ENCODE peak calls at places on chromosomes 16 and 17, in six cellular contexts. F, N, Y, D, O and B are unnamed samples. For H3K36me3, the result is how much of the 10 kb centered on the place peaks cover.

GRCh38 chr16:53369921-53370320 is 64.3 kb upstream of the RBL2 start:
- DNase-seq in F (no peak), N (no peak), Y (peak), D (no peak), O (no peak), B (no peak)

GRCh38 chr16:72832640-72833039 is 215.3 kb downstream of the ZFHX3 start:
- DNase-seq in F (no peak), N (peak), Y (peak), D (peak), O (peak), B (peak)

GRCh38 chr17:43976956-43977837 is 23.5 kb upstream of the PYY start:
- DNase-seq in F (no peak), N (no peak), Y (no peak), D (no peak), O (no peak), B (no peak)

GRCh38 chr17:15398291-15398690 is 56.9 kb upstream of the TEKT3 start:
- DNase-seq in F (no peak), N (no peak), Y (no peak), D (peak), O (no peak), B (peak)

GRCh38 chr16:66581246-66581952 is 2.1 kb downstream of the CMTM2 start:
- DNase-seq in F (no peak), N (no peak), Y (no peak), D (no peak), O (no peak), B (no peak)

GRCh38 chr17:43608313-43608712 is 53.4 kb downstream of the MEOX1 start:
- DNase-seq in F (no peak), N (no peak), Y (peak), D (no peak), O (no peak), B (no peak)

GRCh38 chr17:44909681-44910144 is 5.6 kb downstream of the GFAP start:
- DNase-seq in F (no peak), N (no peak), Y (peak), D (no peak), O (no peak), B (peak)

GRCh38 chr16:14350626-14351025 is 279.4 kb downstream of the PARN start:
- DNase-seq in F (no peak), N (no peak), Y (no peak), D (no peak), O (no peak), B (no peak)

GRCh38 chr17:78488867-78489634 is 88.1 kb downstream of the DNAH17 start:
- DNase-seq in F (no peak), N (no peak), Y (no peak), D (no peak), O (no peak), B (no peak)

GRCh38 chr17:42253173-42253545 is 23.0 kb downstream of the STAT5B start:
- DNase-seq in F (no peak), N (no peak), Y (no peak), D (no peak), O (no peak), B (no peak)

GRCh38 chr17:10737168-10737622 is 7.4 kb upstream of the TMEM220 start:
- DNase-seq in F (peak), N (no peak), Y (peak), D (peak), O (no peak), B (peak)

GRCh38 chr17:47099451-47099986 is 89.6 kb downstream of the CDC27 start:
- DNase-seq in F (no peak), N (no peak), Y (no peak), D (no peak), O (no peak), B (no peak)

GRCh38 chr17:76432712-76433336 is 20.1 kb downstream of the UBE2O start:
- DNase-seq in F (no peak), N (no peak), Y (peak), D (no peak), O (no peak), B (no peak)

GRCh38 chr16:25126820-25127232 is 15.3 kb downstream of the LCMT1 start:
- DNase-seq in F (no peak), N (no peak), Y (peak), D (peak), O (no peak), B (no peak)

GRCh38 chr17:43377056-43377810 is 21.6 kb upstream of the ARL4D start:
- DNase-seq in F (no peak), N (no peak), Y (no peak), D (no peak), O (no peak), B (no peak)

GRCh38 chr17:79192503-79193500 is 118.2 kb downstream of the ENGASE start:
- DNase-seq in F (no peak), N (peak), Y (peak), D (peak), O (no peak), B (no peak)

GRCh38 chr16:11254913-11255736 is 879 bp downstream of the SOCS1 start:
- DNase-seq in F (no peak), N (peak), Y (peak), D (peak), O (peak), B (no peak)

GRCh38 chr17:73096866-73097265 is 4.4 kb upstream of the SLC39A11 start:
- DNase-seq in F (peak), N (no peak), Y (no peak), D (no peak), O (no peak), B (no peak)

GRCh38 chr16:10936585-10936984 is 5.7 kb downstream of the DEXI start:
- DNase-seq in F (no peak), N (no peak), Y (no peak), D (no peak), O (no peak), B (no peak)

GRCh38 chr17:3843935-3844516 is 2.0 kb downstream of the NCBP3 start:
- DNase-seq in F (no peak), N (peak), Y (peak), D (peak), O (no peak), B (no peak)

GRCh38 chr17:69677130-69677529 is 262.6 kb downstream of the MAP2K6 start:
- DNase-seq in F (no peak), N (no peak), Y (no peak), D (peak), O (no peak), B (no peak)

GRCh38 chr16:69435977-69436729 is 11.7 kb downstream of the CYB5B start:
- DNase-seq in F (no peak), N (no peak), Y (no peak), D (peak), O (no peak), B (no peak)

GRCh38 chr17:68759343-68760140 is 158.4 kb upstream of the FAM20A start:
- DNase-seq in F (peak), N (no peak), Y (peak), D (peak), O (no peak), B (peak)

GRCh38 chr17:34788696-34789095 is 172.6 kb downstream of the CCT6B start:
- DNase-seq in F (no peak), N (no peak), Y (no peak), D (no peak), O (no peak), B (no peak)

GRCh38 chr17:73813201-73813600 is 169.0 kb upstream of the SDK2 start:
- DNase-seq in F (no peak), N (no peak), Y (no peak), D (no peak), O (no peak), B (no peak)

GRCh38 chr17:68349157-68349556 is 57.9 kb downstream of the ARSG start:
- DNase-seq in F (no peak), N (no peak), Y (no peak), D (no peak), O (no peak), B (no peak)

GRCh38 chr17:64573214-64573613 is 66.4 kb downstream of the CEP95 start:
- DNase-seq in F (no peak), N (no peak), Y (no peak), D (no peak), O (no peak), B (no peak)

GRCh38 chr16:88792078-88792550 is 7.1 kb upstream of the PIEZO1 start:
- DNase-seq in F (no peak), N (no peak), Y (no peak), D (no peak), O (no peak), B (no peak)

GRCh38 chr17:43399839-43400328 is 1.1 kb downstream of the ARL4D start:
- DNase-seq in F (no peak), N (no peak), Y (no peak), D (peak), O (no peak), B (no peak)

GRCh38 chr16:2700786-2701185 is 18.5 kb downstream of the KCTD5 start:
- DNase-seq in F (no peak), N (no peak), Y (no peak), D (no peak), O (no peak), B (no peak)

GRCh38 chr16:2698103-2698870 is 16.0 kb downstream of the KCTD5 start:
- DNase-seq in F (no peak), N (no peak), Y (no peak), D (no peak), O (no peak), B (no peak)

GRCh38 chr16:2698996-2699750 is 16.9 kb downstream of the KCTD5 start:
- DNase-seq in F (no peak), N (no peak), Y (no peak), D (no peak), O (no peak), B (peak)

GRCh38 chr16:2701272-2701671 is 18.8 kb downstream of the PRSS27 start:
- DNase-seq in F (no peak), N (no peak), Y (no peak), D (no peak), O (no peak), B (no peak)

GRCh38 chr16:2699791-2700600 is 17.7 kb downstream of the KCTD5 start:
- DNase-seq in F (no peak), N (no peak), Y (no peak), D (no peak), O (no peak), B (no peak)
- H3K36me3 ChIP-seq in F (half or more), N (under half), Y (under half), D (half or more), O (under half), B (under half)

DNA sequence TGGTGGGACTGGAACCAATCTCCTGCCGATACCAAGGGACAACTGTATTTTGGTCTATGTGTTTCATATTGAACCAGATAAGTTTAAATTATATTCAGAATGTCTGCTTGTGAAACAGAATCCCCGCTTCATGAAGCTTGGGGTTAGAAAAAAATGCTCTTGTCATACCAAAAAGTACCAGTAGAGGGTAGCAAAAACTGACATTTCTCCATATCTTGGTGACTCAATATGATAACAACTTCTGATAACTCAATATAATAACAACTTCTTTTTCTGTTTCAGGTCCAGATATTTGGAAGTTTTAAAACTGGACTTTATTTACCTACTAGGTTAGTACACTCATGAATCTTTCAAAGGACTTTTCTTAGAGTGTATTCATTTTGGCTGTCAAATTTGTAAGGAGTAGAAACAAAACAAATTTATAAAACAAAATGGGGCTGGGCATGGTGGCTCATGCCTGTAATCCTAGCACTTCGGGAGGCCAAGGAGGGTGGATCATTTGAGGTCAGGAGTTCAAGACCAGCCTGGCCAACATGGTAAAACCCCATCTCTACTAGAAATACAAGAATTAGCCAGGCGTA is 52.3 kb upstream of the ADCY7 start:
- DNase-seq in F (no peak), N (no peak), Y (peak), D (peak), O (no peak), B (no peak)
- H3K36me3 ChIP-seq in F (under half), N (under half), Y (under half), D (under half), O (under half), B (under half)

DNA sequence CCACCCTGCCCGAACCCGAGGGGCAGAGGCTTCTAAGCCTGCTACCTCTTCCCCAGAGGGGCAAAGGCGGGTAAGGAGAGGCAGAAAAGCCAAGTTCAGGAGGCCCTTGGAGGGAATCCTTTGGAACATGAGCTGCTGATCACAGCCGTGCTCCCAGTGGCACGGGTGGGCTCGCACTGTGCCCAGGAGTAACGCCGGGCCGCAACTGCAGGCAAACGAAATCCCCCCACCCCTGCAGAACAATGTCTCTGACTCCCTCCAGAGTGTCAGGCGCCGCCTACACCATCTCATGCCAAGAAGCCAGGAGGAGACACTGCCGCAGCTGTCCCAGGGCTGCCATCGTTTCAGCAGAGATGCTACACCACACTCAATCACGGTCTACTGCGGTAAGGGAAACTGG is 8.9 kb downstream of the P4HB start:
- DNase-seq in F (no peak), N (no peak), Y (no peak), D (no peak), O (no peak), B (no peak)
- H3K36me3 ChIP-seq in F (half or more), N (under half), Y (under half), D (half or more), O (under half), B (under half)

GRCh38 chr16:70778901-70779309 is 22.1 kb downstream of the VAC14 start:
- DNase-seq in F (no peak), N (no peak), Y (peak), D (peak), O (no peak), B (peak)
- H3K36me3 ChIP-seq in F (under half), N (half or more), Y (under half), D (under half), O (under half), B (under half)

DNA sequence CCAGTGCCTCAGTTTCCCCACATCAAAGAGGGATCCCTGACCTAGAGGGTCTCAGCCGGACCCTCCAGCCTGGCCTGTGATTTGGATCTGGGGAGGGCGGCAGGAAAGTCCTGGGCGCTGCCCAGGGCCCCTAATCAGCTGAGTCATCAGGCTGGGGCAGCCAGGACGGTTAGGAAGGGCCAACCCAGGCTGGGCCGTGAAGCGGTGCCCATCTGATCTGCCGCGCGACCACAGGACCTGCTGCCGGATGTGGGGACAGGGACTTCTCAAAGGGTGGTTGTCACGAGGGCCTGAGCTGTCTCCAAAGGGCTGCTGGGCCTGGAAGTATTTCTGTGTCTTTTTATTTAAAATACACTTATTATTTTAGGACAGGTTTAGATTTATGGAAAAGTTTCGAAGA is 4.4 kb downstream of the TPSAB1 start:
- DNase-seq in F (no peak), N (peak), Y (no peak), D (no peak), O (no peak), B (no peak)
- H3K36me3 ChIP-seq in F (under half), N (under half), Y (under half), D (under half), O (under half), B (under half)

GRCh38 chr17:60229189-60229802 is 79.5 kb downstream of the CA4 start:
- DNase-seq in F (no peak), N (no peak), Y (no peak), D (peak), O (no peak), B (no peak)

GRCh38 chr17:60224064-60224463 is 74.3 kb downstream of the CA4 start:
- DNase-seq in F (no peak), N (no peak), Y (no peak), D (peak), O (no peak), B (no peak)

DNA sequence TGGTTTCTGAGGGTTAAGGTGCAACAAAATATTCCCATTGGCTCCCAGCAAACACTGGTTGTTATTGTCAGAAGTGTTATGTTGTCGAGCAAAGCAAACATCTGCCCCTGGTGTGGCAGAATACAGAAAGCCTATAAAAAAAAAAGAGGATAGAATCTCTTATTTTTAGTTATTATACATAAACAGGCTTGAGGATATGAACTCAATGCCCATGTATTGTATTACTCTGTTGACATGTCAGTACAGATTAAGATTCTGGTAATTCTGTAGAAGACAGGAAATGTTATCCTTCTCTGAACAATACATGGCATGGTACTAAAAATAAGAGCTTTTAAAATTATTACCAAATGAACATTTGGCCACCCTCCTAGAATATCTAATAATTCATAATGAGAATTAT is 73.7 kb downstream of the CA4 start:
- DNase-seq in F (no peak), N (no peak), Y (no peak), D (peak), O (no peak), B (no peak)
- H3K36me3 ChIP-seq in F (under half), N (under half), Y (under half), D (under half), O (under half), B (under half)

DNA sequence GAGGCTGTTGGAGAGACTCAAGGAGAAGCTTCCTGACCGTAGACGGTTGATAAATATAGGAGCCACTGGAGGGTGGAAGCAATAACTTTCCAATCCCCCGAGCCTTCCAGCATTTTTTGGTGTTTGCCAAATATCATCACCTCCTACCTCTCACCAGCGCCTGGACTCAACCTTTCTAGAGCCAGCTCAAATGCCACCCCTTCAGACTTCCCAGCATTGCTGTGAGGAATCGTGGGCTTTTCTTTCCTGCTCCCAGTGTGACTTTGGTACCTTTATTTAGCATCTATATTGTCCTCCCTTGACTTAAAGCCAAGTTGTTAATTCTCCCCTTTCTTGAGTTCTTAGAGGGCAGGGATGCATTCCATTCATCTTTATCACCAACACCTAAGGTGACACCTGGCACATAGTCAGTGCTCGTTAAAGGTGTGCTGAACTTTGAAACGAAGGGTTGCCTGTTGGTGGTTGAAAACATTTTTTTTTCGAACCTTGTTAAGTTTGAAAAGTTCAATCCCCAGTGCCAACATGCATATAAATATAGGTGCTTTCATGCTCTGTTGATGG is 35.3 kb upstream of the CCR7 start:
- DNase-seq in F (no peak), N (no peak), Y (peak), D (no peak), O (no peak), B (no peak)
- H3K36me3 ChIP-seq in F (under half), N (under half), Y (under half), D (under half), O (under half), B (under half)

GRCh38 chr17:21014498-21014897 is 28.3 kb downstream of the USP22 start:
- DNase-seq in F (no peak), N (no peak), Y (no peak), D (no peak), O (no peak), B (no peak)
- H3K36me3 ChIP-seq in F (half or more), N (half or more), Y (half or more), D (half or more), O (half or more), B (half or more)